ENCODE peak calls at places on chromosomes 16 and 17, in five cellular contexts. Z, E, S, N and J are unnamed samples.

GRCh38 chr16:62805221-62805857 is 769.1 kb upstream of the CDH8 start:
- DNase-seq in Z (no peak), E (no peak), S (no peak), N (no peak), J (no peak)

GRCh38 chr17:49015179-49015923 is 18.2 kb downstream of the IGF2BP1 start:
- DNase-seq in Z (no peak), E (no peak), S (no peak), N (no peak), J (no peak)

GRCh38 chr17:52149626-52150025 is 8.9 kb downstream of the CA10 start:
- DNase-seq in Z (no peak), E (no peak), S (no peak), N (no peak), J (no peak)

GRCh38 chr17:71959129-71959528 is 161.7 kb upstream of the SOX9 start:
- DNase-seq in Z (no peak), E (no peak), S (no peak), N (no peak), J (no peak)

GRCh38 chr17:82489851-82490511 is 29.6 kb upstream of the FOXK2 start:
- DNase-seq in Z (no peak), E (no peak), S (no peak), N (no peak), J (no peak)

GRCh38 chr17:59498421-59499307 is 66.7 kb upstream of the DHX40 start:
- DNase-seq in Z (no peak), E (no peak), S (no peak), N (no peak), J (peak)

GRCh38 chr16:27254262-27254811 is 14.2 kb downstream of the NSMCE1 start:
- DNase-seq in Z (no peak), E (no peak), S (no peak), N (no peak), J (no peak)

GRCh38 chr17:27417596-27418365 is 38.5 kb upstream of the KSR1 start:
- DNase-seq in Z (no peak), E (no peak), S (no peak), N (no peak), J (no peak)

GRCh38 chr16:83473926-83474660 is 333.7 kb upstream of the HSBP1 start:
- DNase-seq in Z (no peak), E (no peak), S (no peak), N (no peak), J (no peak)

GRCh38 chr17:71546369-71546864 is 574.4 kb upstream of the SOX9 start:
- DNase-seq in Z (no peak), E (no peak), S (no peak), N (no peak), J (no peak)

GRCh38 chr17:79803997-79804855 is 7.3 kb upstream of the CBX8 start:
- DNase-seq in Z (no peak), E (no peak), S (no peak), N (no peak), J (no peak)

GRCh38 chr16:3004319-3004718 is 8.4 kb upstream of the CLDN9 start:
- DNase-seq in Z (no peak), E (no peak), S (no peak), N (no peak), J (no peak)

GRCh38 chr16:4517812-4518211 is 20.8 kb downstream of the CDIP1 start:
- DNase-seq in Z (no peak), E (no peak), S (no peak), N (peak), J (no peak)

GRCh38 chr17:42337442-42337841 is 49.1 kb downstream of the STAT5A start:
- DNase-seq in Z (no peak), E (no peak), S (peak), N (no peak), J (no peak)

GRCh38 chr17:15393414-15393813 is 52.0 kb upstream of the TEKT3 start:
- DNase-seq in Z (no peak), E (no peak), S (no peak), N (no peak), J (no peak)

GRCh38 chr16:15811416-15811777 is 45.4 kb downstream of the MYH11 start:
- DNase-seq in Z (no peak), E (no peak), S (no peak), N (peak), J (no peak)

GRCh38 chr17:15780188-15780587 is 48.1 kb downstream of the TBC1D26 start:
- DNase-seq in Z (no peak), E (no peak), S (no peak), N (no peak), J (no peak)

GRCh38 chr17:14471052-14471451 is 170.2 kb downstream of the HS3ST3B1 start:
- DNase-seq in Z (no peak), E (no peak), S (peak), N (no peak), J (no peak)

GRCh38 chr17:78343099-78343432 is 16.8 kb downstream of the SOCS3 start:
- DNase-seq in Z (peak), E (no peak), S (no peak), N (peak), J (peak)

GRCh38 chr16:80836846-80837245 is 32.4 kb upstream of the CDYL2 start:
- DNase-seq in Z (no peak), E (no peak), S (no peak), N (no peak), J (no peak)

GRCh38 chr16:89972244-89973234 is 24.0 kb downstream of the DEF8 start:
- DNase-seq in Z (peak), E (peak), S (no peak), N (peak), J (peak)

GRCh38 chr17:75783069-75783783 is 1.4 kb upstream of the UNK start:
- DNase-seq in Z (no peak), E (peak), S (no peak), N (no peak), J (no peak)

GRCh38 chr16:2432286-2432685 is 3.0 kb downstream of the CCNF start:
- DNase-seq in Z (no peak), E (no peak), S (no peak), N (peak), J (no peak)

GRCh38 chr17:66451188-66452149 is 149.1 kb downstream of the PRKCA start:
- DNase-seq in Z (no peak), E (no peak), S (no peak), N (no peak), J (no peak)

GRCh38 chr17:80869476-80869875 is 122.2 kb upstream of the CHMP6 start:
- DNase-seq in Z (no peak), E (no peak), S (no peak), N (peak), J (no peak)

GRCh38 chr17:68344701-68345136 is 53.4 kb downstream of the ARSG start:
- DNase-seq in Z (no peak), E (no peak), S (no peak), N (peak), J (no peak)

DNA sequence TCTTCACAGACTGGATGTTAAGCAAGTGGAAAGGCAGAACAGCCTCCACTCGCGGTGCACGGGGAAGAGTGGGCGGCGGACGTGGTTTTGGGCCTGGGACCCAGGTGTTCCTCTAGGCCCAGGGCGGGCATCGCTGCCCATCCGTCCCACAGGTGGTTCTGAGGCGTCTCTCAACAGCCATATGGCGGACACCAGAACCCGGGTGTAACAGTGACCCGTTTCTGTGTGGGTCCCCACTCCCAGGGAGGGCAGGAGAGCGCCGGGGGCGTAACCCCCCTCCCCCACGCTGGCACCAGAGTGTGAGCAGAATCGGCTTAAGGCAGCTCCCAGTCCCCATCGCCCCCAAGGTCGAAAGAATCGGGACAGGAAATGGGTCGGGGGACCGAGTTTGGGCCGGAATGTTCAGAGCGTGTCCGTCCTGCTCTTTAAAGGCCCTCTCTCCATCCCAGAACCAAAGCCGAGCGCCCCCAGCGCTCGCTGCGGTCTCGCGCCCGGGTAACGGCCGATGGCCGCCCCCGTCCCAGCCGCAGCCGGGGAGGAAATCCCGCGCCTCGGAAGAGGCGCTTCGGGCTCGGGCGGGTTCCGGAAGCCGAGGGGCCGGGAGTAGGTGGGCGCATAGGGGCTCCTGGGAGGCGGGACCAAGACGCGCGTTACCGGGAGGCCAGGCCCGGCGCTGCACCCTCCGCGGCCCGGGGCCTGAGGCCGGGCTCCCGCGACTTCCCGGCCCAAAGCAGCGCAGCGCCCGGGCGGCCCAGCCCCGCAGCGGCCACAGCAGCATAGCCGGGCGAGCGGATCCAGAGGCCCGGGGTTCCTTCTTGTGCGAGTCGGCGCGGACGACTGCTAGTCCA is at the start of gene TK2:
- DNase-seq in Z (peak), E (no peak), S (no peak), N (peak), J (no peak)
- TF ChIP-seq CTCF in Z (peak), E (no peak), S (peak), N (no peak), J (no peak)

GRCh38 chr17:74455025-74455585 is 11.3 kb upstream of the CD300A start:
- DNase-seq in Z (no peak), E (no peak), S (no peak), N (no peak), J (no peak)

GRCh38 chr17:74453665-74454196 is 12.7 kb upstream of the CD300A start:
- DNase-seq in Z (no peak), E (no peak), S (no peak), N (no peak), J (no peak)

GRCh38 chr17:74452027-74452840 is 14.2 kb upstream of the CD300A start:
- DNase-seq in Z (no peak), E (no peak), S (no peak), N (no peak), J (no peak)

GRCh38 chr17:74452841-74453661 is 13.4 kb upstream of the CD300A start:
- DNase-seq in Z (no peak), E (no peak), S (no peak), N (no peak), J (no peak)

GRCh38 chr17:74454197-74455024 is 12.0 kb upstream of the CD300A start:
- DNase-seq in Z (peak), E (peak), S (no peak), N (peak), J (no peak)
- H3K4me3 ChIP-seq in Z (peak), E (peak), S (peak), N (peak), J (peak)

GRCh38 chr17:61393550-61393903 is 6.1 kb upstream of the TBX2 start:
- DNase-seq in Z (no peak), E (no peak), S (no peak), N (no peak), J (no peak)
- TF ChIP-seq CTCF in Z (no peak), E (peak), S (peak), N (no peak), J (peak)

GRCh38 chr17:1030684-1031557 is 34.0 kb downstream of the TIMM22 start:
- DNase-seq in Z (peak), E (no peak), S (no peak), N (no peak), J (no peak)
- H3K4me3 ChIP-seq in Z (peak), E (no peak), S (no peak), N (no peak), J (no peak)

GRCh38 chr16:54929090-54930033 is 1.3 kb upstream of the IRX5 start:
- DNase-seq in Z (peak), E (peak), S (peak), N (peak), J (peak)
- TF ChIP-seq CTCF in Z (peak), E (no peak), S (peak), N (no peak), J (no peak)